ENCODE peak calls at places on chromosome 12, in seven cellular contexts. E, H, I, U, G, O and C are unnamed samples.

GRCh38 chr12:2284857-2285256 is 232.1 kb downstream of the CACNA1C start:
- DNase-seq in E (peak; percentile 79), H (no peak), I (peak; percentile 76), U (peak; percentile 83), G (peak; percentile 65), O (peak; percentile 77), C (peak; percentile 89)

GRCh38 chr12:13570005-13570694 is 373.6 kb downstream of the EMP1 start:
- DNase-seq in E (no peak), H (no peak), I (no peak), U (no peak), G (no peak), O (no peak), C (peak; percentile 4)

GRCh38 chr12:105706321-105706972 is 376.0 kb downstream of the C12orf75 start:
- DNase-seq in E (peak; percentile 53), H (no peak), I (peak; percentile 49), U (no peak), G (peak; percentile 23), O (no peak), C (peak; percentile 63)

GRCh38 chr12:106345739-106346138 is 11.8 kb upstream of the POLR3B start:
- DNase-seq in E (peak; percentile 26), H (no peak), I (peak; percentile 18), U (peak; percentile 53), G (no peak), O (no peak), C (peak; percentile 41)

GRCh38 chr12:19201653-19202052 is 72.1 kb downstream of the PLEKHA5 start:
- DNase-seq in E (no peak), H (no peak), I (no peak), U (no peak), G (no peak), O (no peak), C (peak; percentile 56)

GRCh38 chr12:29427964-29428363 is 47.0 kb upstream of the ERGIC2 start:
- DNase-seq in E (no peak), H (no peak), I (no peak), U (no peak), G (no peak), O (no peak), C (no peak)

GRCh38 chr12:100955139-100955538 is 160.6 kb downstream of the ANO4 start:
- DNase-seq in E (peak; percentile 4), H (no peak), I (peak; percentile 19), U (no peak), G (peak; percentile 13), O (no peak), C (peak; percentile 43)

GRCh38 chr12:30201301-30202160 is 417.8 kb upstream of the TMTC1 start:
- DNase-seq in E (peak; percentile 18), H (no peak), I (no peak), U (no peak), G (no peak), O (no peak), C (peak; percentile 10)

GRCh38 chr12:106132175-106133135 is 6.3 kb downstream of the NUAK1 start:
- DNase-seq in E (no peak), H (no peak), I (no peak), U (no peak), G (no peak), O (no peak), C (no peak)

GRCh38 chr12:57631566-57632368 is 1.2 kb downstream of the B4GALNT1 start:
- DNase-seq in E (no peak), H (no peak), I (peak; percentile 34), U (peak; percentile 16), G (no peak), O (peak; percentile 14), C (no peak)

GRCh38 chr12:108305520-108305919 is 33.6 kb downstream of the CMKLR1 start:
- DNase-seq in E (no peak), H (no peak), I (peak; percentile 93), U (peak; percentile 13), G (peak; percentile 50), O (peak; percentile 65), C (peak; percentile 99)

GRCh38 chr12:119674560-119674959 is 6.6 kb downstream of the PRKAB1 start:
- DNase-seq in E (no peak), H (no peak), I (no peak), U (no peak), G (no peak), O (no peak), C (no peak)

GRCh38 chr12:110778801-110779577 is 36.3 kb upstream of the PPP1CC start:
- DNase-seq in E (no peak), H (no peak), I (no peak), U (no peak), G (no peak), O (no peak), C (no peak)

GRCh38 chr12:47362131-47362686 is 282.4 kb upstream of the AMIGO2 start:
- DNase-seq in E (no peak), H (no peak), I (no peak), U (no peak), G (no peak), O (no peak), C (no peak)

GRCh38 chr12:122793685-122794106 is 19.3 kb downstream of the CCDC62 start:
- DNase-seq in E (peak; percentile 7), H (no peak), I (peak; percentile 68), U (peak; percentile 9), G (no peak), O (no peak), C (peak; percentile 63)

GRCh38 chr12:53252349-53252916 is 15.7 kb upstream of the ESPL1 start:
- DNase-seq in E (no peak), H (no peak), I (no peak), U (no peak), G (no peak), O (peak; percentile 53), C (peak; percentile 68)

GRCh38 chr12:8692573-8692972 is 5.2 kb upstream of the RIMKLB start:
- DNase-seq in E (peak; percentile 50), H (no peak), I (peak; percentile 37), U (peak; percentile 58), G (no peak), O (peak; percentile 59), C (no peak)

GRCh38 chr12:120990487-120991055 is 12.2 kb downstream of the HNF1A start:
- DNase-seq in E (no peak), H (no peak), I (no peak), U (no peak), G (no peak), O (no peak), C (no peak)

GRCh38 chr12:96036765-96037455 is 1.5 kb upstream of the LTA4H start:
- DNase-seq in E (no peak), H (no peak), I (no peak), U (no peak), G (no peak), O (no peak), C (peak; percentile 39)

GRCh38 chr12:69074559-69075349 is 141.8 kb upstream of the CPM start:
- DNase-seq in E (no peak), H (no peak), I (no peak), U (no peak), G (no peak), O (no peak), C (no peak)

GRCh38 chr12:47166365-47166764 is 86.6 kb upstream of the AMIGO2 start:
- DNase-seq in E (no peak), H (no peak), I (no peak), U (no peak), G (no peak), O (no peak), C (no peak)

GRCh38 chr12:73798523-73798922 is 739.1 kb upstream of the ATXN7L3B start:
- DNase-seq in E (no peak), H (no peak), I (no peak), U (no peak), G (no peak), O (no peak), C (no peak)

GRCh38 chr12:100189241-100190012 is 11.2 kb upstream of the ACTR6 start:
- DNase-seq in E (no peak), H (no peak), I (no peak), U (no peak), G (no peak), O (no peak), C (no peak)

GRCh38 chr12:123761841-123762714 is at the start of gene DNAH10:
- DNase-seq in E (peak; percentile 88), H (peak; percentile 24), I (peak; percentile 58), U (peak; percentile 82), G (no peak), O (peak; percentile 27), C (peak; percentile 52)

GRCh38 chr12:75289678-75290200 is 40.4 kb downstream of the CAPS2 start:
- DNase-seq in E (no peak), H (no peak), I (peak; percentile 27), U (no peak), G (no peak), O (no peak), C (peak; percentile 47)

GRCh38 chr12:53717319-53717718 is 9.9 kb downstream of the CALCOCO1 start:
- DNase-seq in E (no peak), H (no peak), I (no peak), U (no peak), G (no peak), O (no peak), C (no peak)

GRCh38 chr12:46675736-46676135 is 150.1 kb downstream of the SLC38A4 start:
- DNase-seq in E (peak; percentile 26), H (no peak), I (peak; percentile 40), U (peak; percentile 7), G (no peak), O (peak; percentile 47), C (peak; percentile 72)

GRCh38 chr12:74891276-74891675 is 318.4 kb downstream of the KCNC2 start:
- DNase-seq in E (no peak), H (no peak), I (no peak), U (no peak), G (no peak), O (no peak), C (no peak)

GRCh38 chr12:6620137-6620884 is 13.1 kb upstream of the CHD4 start:
- DNase-seq in E (peak; percentile 75), H (no peak), I (peak; percentile 69), U (peak; percentile 84), G (no peak), O (no peak), C (peak; percentile 82)

GRCh38 chr12:96085475-96085874 is 50.1 kb upstream of the LTA4H start:
- DNase-seq in E (no peak), H (no peak), I (no peak), U (no peak), G (no peak), O (no peak), C (no peak)

GRCh38 chr12:117797202-117797601 is 171.6 kb downstream of the KSR2 start:
- DNase-seq in E (no peak), H (no peak), I (no peak), U (no peak), G (no peak), O (no peak), C (no peak)

GRCh38 chr12:27575780-27576154 is 51.8 kb downstream of the PPFIBP1 start:
- DNase-seq in E (no peak), H (no peak), I (no peak), U (no peak), G (no peak), O (no peak), C (no peak)